ENCODE peak calls at places on chromosomes 13 and 19, in four cellular contexts. H is K562, J is HepG2, K is SK-N-SH. R is an unnamed sample.

GRCh38 chr13:30824651-30825050 is 81.4 kb upstream of the MEDAG start:
- DNase-seq in H (no peak), J (no peak), K (no peak), R (no peak)

GRCh38 chr13:49630580-49630979 is 2.3 kb downstream of the ARL11 start:
- DNase-seq in K (no peak), H (no peak), J (no peak), R (no peak)

GRCh38 chr13:96948127-96948526 is 46.1 kb downstream of the OXGR1 start:
- DNase-seq in J (no peak), H (no peak), K (no peak), R (no peak)

GRCh38 chr13:19601749-19602725 is 31.4 kb upstream of the MPHOSPH8 start:
- DNase-seq in K (peak), J (peak), H (peak), R (no peak)

GRCh38 chr19:19418548-19419260 is 13.2 kb downstream of the GATAD2A start:
- DNase-seq in H (no peak), J (no peak), K (no peak), R (no peak)

GRCh38 chr19:5484398-5485285 is 29.4 kb downstream of the ZNRF4 start:
- DNase-seq in H (no peak), J (peak), K (peak), R (no peak)

GRCh38 chr13:105908581-105908980 is 626.9 kb downstream of the EFNB2 start:
- DNase-seq in J (no peak), H (no peak), K (no peak), R (no peak)

GRCh38 chr19:11496391-11497163 is 9.1 kb downstream of the ZNF653 start:
- DNase-seq in J (peak), H (peak), K (peak), R (peak)

GRCh38 chr13:99214232-99214631 is 13.6 kb downstream of the UBAC2 start:
- DNase-seq in H (no peak), K (no peak), J (no peak), R (no peak)

GRCh38 chr19:46732966-46733692 is 12.7 kb upstream of the FKRP start:
- DNase-seq in J (no peak), H (no peak), K (no peak), R (no peak)

GRCh38 chr19:40600086-40600917 is 867 bp upstream of the LTBP4 start:
- DNase-seq in J (no peak), K (no peak), H (no peak), R (no peak)

GRCh38 chr13:50730496-50731171 is 112.9 kb downstream of the DLEU7 start:
- DNase-seq in J (no peak), H (no peak), K (no peak), R (no peak)

GRCh38 chr19:46069841-46070341 is 29.1 kb upstream of the IGFL4 start:
- DNase-seq in J (peak), K (no peak), H (no peak), R (no peak)

GRCh38 chr19:58544591-58545285 is 874 bp downstream of the TRIM28 start:
- DNase-seq in K (peak), J (no peak), H (peak), R (no peak)

GRCh38 chr13:108220042-108220441 is 1.9 kb downstream of the ABHD13 start:
- DNase-seq in H (no peak), K (no peak), J (peak), R (peak)

GRCh38 chr19:40165362-40165937 is 25.8 kb upstream of the MAP3K10 start:
- DNase-seq in H (peak), K (peak), J (peak), R (peak)

GRCh38 chr19:50327461-50328256 is 1.5 kb downstream of the KCNC3 start:
- DNase-seq in J (no peak), K (no peak), H (no peak), R (no peak)

GRCh38 chr19:50327013-50327412 is 2.2 kb downstream of the KCNC3 start:
- DNase-seq in K (no peak), J (no peak), H (no peak), R (no peak)

GRCh38 chr19:50325310-50326100 is 3.7 kb downstream of the KCNC3 start:
- DNase-seq in J (peak), K (peak), H (peak), R (peak)

GRCh38 chr19:50324331-50324730 is 4.8 kb downstream of the KCNC3 start:
- DNase-seq in H (no peak), J (no peak), K (no peak), R (no peak)

GRCh38 chr19:50326101-50326664 is 3.0 kb downstream of the KCNC3 start:
- DNase-seq in H (peak), K (no peak), J (no peak), R (no peak)
- TF ChIP-seq ELF1 in H (no peak), K (no peak), J (no peak), R (no peak)

GRCh38 chr19:6765738-6766356 is 1.4 kb downstream of the SH2D3A start:
- DNase-seq in K (no peak), H (no peak), J (peak), R (peak)
- H3K4me3 ChIP-seq in K (no peak), H (peak), J (no peak), R (peak)

DNA sequence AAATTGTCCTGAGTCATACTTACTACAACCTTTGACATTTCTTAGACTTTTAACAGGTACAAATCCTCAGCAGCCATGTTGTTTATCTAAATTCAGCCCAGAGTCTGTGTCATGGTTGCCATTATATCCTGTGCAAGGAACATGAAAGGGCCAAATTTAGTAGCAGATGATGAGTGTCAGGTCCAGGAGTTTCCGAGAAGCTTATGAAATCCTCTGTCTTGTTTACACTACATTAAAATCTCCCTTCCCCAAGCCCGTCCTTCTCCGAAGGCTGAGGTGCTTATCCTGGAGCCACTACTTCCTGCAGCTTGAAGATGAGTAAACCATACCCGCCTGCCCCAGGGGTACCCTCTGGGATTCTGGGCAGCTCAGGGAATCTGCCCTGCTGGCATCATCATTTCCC is 102.6 kb upstream of the SERP2 start:
- DNase-seq in H (peak), J (no peak), K (no peak), R (no peak)
- TF ChIP-seq ELF1 in H (no peak), J (no peak), K (no peak), R (no peak)

GRCh38 chr13:61432029-61432428 is 16.4 kb upstream of the PCDH20 start:
- DNase-seq in J (no peak), K (no peak), H (no peak), R (no peak)
- H3K4me3 ChIP-seq in J (no peak), K (no peak), H (no peak), R (no peak)

DNA sequence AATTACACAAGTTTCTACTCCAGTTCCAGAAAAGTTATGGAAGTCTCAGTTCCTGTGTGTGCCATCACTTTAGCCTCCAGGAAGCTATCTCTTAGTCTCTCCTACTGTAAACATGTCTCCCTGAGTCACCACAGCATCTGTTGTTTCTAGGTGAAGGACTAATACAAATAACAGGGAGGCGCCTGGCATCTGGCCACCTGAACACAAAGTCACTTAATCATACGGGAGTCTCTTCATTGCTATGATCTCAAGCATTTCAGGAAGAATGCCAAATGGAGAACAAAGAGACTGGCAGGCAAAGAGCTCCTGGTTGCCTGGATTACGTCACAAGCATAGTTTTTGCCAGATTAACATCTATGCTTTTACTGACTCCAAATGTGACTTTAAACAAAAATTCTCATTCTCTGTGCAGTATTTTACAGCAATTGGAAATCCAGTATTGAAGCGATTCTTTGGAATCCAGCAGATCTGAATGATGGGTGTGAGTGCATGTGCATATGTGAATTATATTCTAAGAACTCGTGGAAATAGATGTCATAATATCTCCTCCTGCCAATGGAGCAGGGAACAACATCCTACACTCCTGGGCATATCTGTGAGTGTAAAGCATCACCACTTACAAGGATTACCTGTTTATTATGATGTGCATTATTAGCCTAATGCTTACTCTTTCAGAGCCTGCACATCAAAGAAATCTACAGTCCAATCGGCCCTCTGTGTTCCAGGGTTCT is 572.8 kb downstream of the PCDH9 start:
- DNase-seq in J (peak), K (peak), H (no peak), R (peak)
- TF ChIP-seq ELF1 in J (no peak), K (no peak), H (no peak), R (no peak)

GRCh38 chr19:48636859-48637448 is at the start of gene DBP:
- DNase-seq in J (no peak), K (peak), H (no peak), R (no peak)

GRCh38 chr19:48639483-48640375 is 2.5 kb upstream of the DBP start:
- DNase-seq in J (no peak), K (no peak), H (peak), R (no peak)

GRCh38 chr19:48637948-48638830 is 1.0 kb upstream of the DBP start:
- DNase-seq in K (peak), J (peak), H (peak), R (peak)

GRCh38 chr19:48637449-48637947 is 319 bp upstream of the DBP start:
- DNase-seq in J (peak), H (peak), K (peak), R (peak)

GRCh38 chr19:48638831-48639381 is 1.7 kb upstream of the DBP start:
- DNase-seq in J (no peak), K (peak), H (peak), R (no peak)
- H3K4me3 ChIP-seq in J (no peak), K (no peak), H (peak), R (peak)

GRCh38 chr19:8080832-8081231 is 28.3 kb downstream of the CCL25 start:
- DNase-seq in J (no peak), K (no peak), H (no peak), R (no peak)
- TF ChIP-seq ELF1 in J (no peak), K (no peak), H (no peak), R (no peak)

R was measured in HCT116.